ENCODE peak calls at places on chromosomes 6 and 20, in ten cellular contexts. M is EH, Z is germinal center, C is NCI-H526 treated with DMSO at 0.1 percent for 48 hours, G is NCI-H446 treated with DMSO at 0.1 percent for 48 hours, S is progenitor cell of endocrine pancreas, D is lower lobe of right lung, Y is fibroblast of the conjunctiva, U is SW480, K is MCF 10A. E is an unnamed sample.

GRCh38 chr6:156821707-156822106 is 44.5 kb downstream of the ARID1B start:
- DNase-seq in G (no peak), U (no peak), Z (no peak), Y (no peak), M (no peak), K (no peak), S (no peak), C (no peak), D (no peak), E (no peak)

GRCh38 chr20:32650545-32650944 is 23.2 kb downstream of the C20orf203 start:
- DNase-seq in M (no peak), U (no peak), K (no peak), S (no peak), Y (no peak), D (no peak), Z (no peak), G (no peak), C (no peak), E (no peak)

GRCh38 chr20:4925842-4926530 is 75.3 kb downstream of the SLC23A2 start:
- DNase-seq in C (no peak), K (peak; percentile 28), D (peak; percentile 53), S (no peak), M (peak; percentile 43), Z (no peak), U (no peak), G (no peak), Y (peak; percentile 12), E (no peak)

GRCh38 chr6:19664050-19664449 is 173.1 kb upstream of the ID4 start:
- DNase-seq in D (no peak), C (no peak), Y (no peak), K (no peak), M (no peak), G (no peak), S (no peak), Z (no peak), U (no peak), E (no peak)

GRCh38 chr20:5154543-5154925 is 27.7 kb downstream of the CDS2 start:
- DNase-seq in Z (no peak), G (no peak), C (no peak), M (no peak), D (no peak), Y (no peak), S (no peak), K (no peak), U (no peak), E (no peak)

GRCh38 chr6:137651591-137652335 is 157.6 kb upstream of the OLIG3 start:
- DNase-seq in S (no peak), Z (no peak), D (no peak), K (no peak), C (no peak), U (no peak), Y (no peak), M (no peak), G (no peak), E (no peak)

GRCh38 chr6:133623065-133623464 is 265.8 kb upstream of the TCF21 start:
- DNase-seq in Y (peak; percentile 78), C (no peak), D (no peak), Z (no peak), M (peak; percentile 62), G (no peak), K (peak; percentile 24), S (no peak), U (no peak), E (no peak)

GRCh38 chr6:2744206-2744771 is 6.4 kb downstream of the MYLK4 start:
- DNase-seq in K (no peak), S (no peak), D (no peak), Z (no peak), U (peak; percentile 3), Y (no peak), C (peak; percentile 3), G (no peak), M (peak; percentile 31), E (no peak)

GRCh38 chr6:159438106-159438505 is 254.9 kb downstream of the SOD2 start:
- DNase-seq in M (no peak), U (no peak), S (no peak), G (no peak), C (no peak), K (no peak), Y (no peak), Z (no peak), D (no peak), E (no peak)

GRCh38 chr6:159836294-159837140 is 36.4 kb downstream of the PNLDC1 start:
- DNase-seq in M (no peak), D (peak; percentile 35), Y (peak; percentile 14), S (no peak), U (no peak), Z (no peak), G (no peak), K (no peak), C (no peak), E (no peak)

GRCh38 chr20:10314198-10314597 is 95.6 kb downstream of the SNAP25 start:
- DNase-seq in D (no peak), Y (peak; percentile 77), C (no peak), G (no peak), K (peak; percentile 33), M (peak; percentile 75), Z (no peak), S (no peak), U (no peak), E (no peak)

GRCh38 chr6:13278184-13278583 is 50.2 kb downstream of the TBC1D7 start:
- DNase-seq in Z (peak; percentile 49), Y (no peak), K (no peak), M (no peak), S (no peak), D (no peak), G (no peak), C (no peak), U (peak; percentile 12), E (no peak)

GRCh38 chr6:138678168-138678567 is 95.4 kb upstream of the CCDC28A start:
- DNase-seq in C (no peak), G (no peak), S (no peak), Z (no peak), M (no peak), K (no peak), Y (no peak), U (no peak), D (no peak), E (no peak)

GRCh38 chr6:126033696-126034095 is 47.4 kb downstream of the TRMT11 start:
- DNase-seq in Z (peak; percentile 6), K (peak; percentile 68), G (no peak), Y (peak; percentile 88), M (peak; percentile 94), U (peak; percentile 58), C (no peak), S (no peak), D (no peak), E (no peak)

GRCh38 chr6:3333263-3333662 is 74.5 kb downstream of the PSMG4 start:
- DNase-seq in C (no peak), D (no peak), Y (no peak), S (no peak), K (no peak), G (no peak), U (no peak), M (no peak), Z (no peak), E (no peak)

E was measured in stimulated activated CD8-positive, alpha-beta memory T cell treated with anti-CD3 and anti-CD28 coated beads, Interleukin-4, amount 100 ng/mL, for 1 hour.